ENCODE peak calls at places on chromosomes 1 and 21, in nine cellular contexts. One of them, this sample, is unnamed.

GRCh38 chr1:201214461-201214860 is 23.8 kb downstream of the IGFN1 start:
- DNase-seq in neural progenitor cell: peak
- DNase-seq in MM.1S: no peak
- DNase-seq in hepatocyte: no peak
- DNase-seq in GM23338: peak
- DNase-seq in GM23248: peak
- DNase-seq in DND-41: no peak
- DNase-seq in H9: peak
- DNase-seq in PC-9: no peak
- DNase-seq in this sample: no peak

GRCh38 chr1:10920063-10920626 is 92.3 kb upstream of the TARDBP start:
- DNase-seq in MM.1S: no peak
- DNase-seq in PC-9: no peak
- DNase-seq in GM23338: no peak
- DNase-seq in GM23248: no peak
- DNase-seq in H9: no peak
- DNase-seq in hepatocyte: no peak
- DNase-seq in neural progenitor cell: no peak
- DNase-seq in DND-41: no peak
- DNase-seq in this sample: no peak

GRCh38 chr1:156167536-156167935 is 14.2 kb downstream of the SEMA4A start:
- DNase-seq in H9: no peak
- DNase-seq in DND-41: no peak
- DNase-seq in MM.1S: no peak
- DNase-seq in GM23338: no peak
- DNase-seq in neural progenitor cell: no peak
- DNase-seq in GM23248: peak
- DNase-seq in PC-9: no peak
- DNase-seq in hepatocyte: no peak
- DNase-seq in this sample: no peak

GRCh38 chr1:41846595-41846994 is 72.1 kb downstream of the HIVEP3 start:
- DNase-seq in MM.1S: no peak
- DNase-seq in GM23248: peak
- DNase-seq in PC-9: no peak
- DNase-seq in hepatocyte: no peak
- DNase-seq in H9: no peak
- DNase-seq in DND-41: no peak
- DNase-seq in neural progenitor cell: no peak
- DNase-seq in GM23338: no peak
- DNase-seq in this sample: no peak

GRCh38 chr1:32239790-32240139 is 7.3 kb upstream of the FAM167B start:
- DNase-seq in MM.1S: no peak
- DNase-seq in PC-9: no peak
- DNase-seq in DND-41: no peak
- DNase-seq in hepatocyte: no peak
- DNase-seq in GM23248: no peak
- DNase-seq in H9: no peak
- DNase-seq in GM23338: no peak
- DNase-seq in neural progenitor cell: no peak
- DNase-seq in this sample: no peak

GRCh38 chr1:11765661-11766428 is 3.9 kb downstream of the C1orf167 start:
- DNase-seq in hepatocyte: peak
- DNase-seq in H9: no peak
- DNase-seq in neural progenitor cell: no peak
- DNase-seq in MM.1S: no peak
- DNase-seq in GM23248: no peak
- DNase-seq in DND-41: no peak
- DNase-seq in PC-9: no peak
- DNase-seq in GM23338: no peak
- DNase-seq in this sample: no peak

GRCh38 chr21:41548781-41549180 is 40.8 kb upstream of the TMPRSS2 start:
- DNase-seq in hepatocyte: no peak
- DNase-seq in H9: no peak
- DNase-seq in PC-9: no peak
- DNase-seq in GM23248: no peak
- DNase-seq in GM23338: no peak
- DNase-seq in neural progenitor cell: peak
- DNase-seq in DND-41: no peak
- DNase-seq in MM.1S: no peak
- DNase-seq in this sample: no peak

GRCh38 chr1:7406641-7407546 is 364.2 kb upstream of the VAMP3 start:
- DNase-seq in GM23338: no peak
- DNase-seq in GM23248: no peak
- DNase-seq in DND-41: no peak
- DNase-seq in PC-9: no peak
- DNase-seq in neural progenitor cell: no peak
- DNase-seq in hepatocyte: no peak
- DNase-seq in H9: peak
- DNase-seq in MM.1S: peak
- DNase-seq in this sample: no peak

GRCh38 chr1:155064109-155064812 is 721 bp downstream of the EFNA4 start:
- DNase-seq in PC-9: peak
- DNase-seq in H9: peak
- DNase-seq in MM.1S: peak
- DNase-seq in hepatocyte: peak
- DNase-seq in neural progenitor cell: peak
- DNase-seq in GM23338: peak
- DNase-seq in GM23248: peak
- DNase-seq in DND-41: peak
- DNase-seq in this sample: no peak

GRCh38 chr1:53057134-53057533 is 4.9 kb upstream of the PODN start:
- DNase-seq in MM.1S: no peak
- DNase-seq in GM23338: no peak
- DNase-seq in PC-9: no peak
- DNase-seq in neural progenitor cell: no peak
- DNase-seq in hepatocyte: no peak
- DNase-seq in GM23248: no peak
- DNase-seq in H9: no peak
- DNase-seq in DND-41: no peak
- DNase-seq in this sample: no peak

GRCh38 chr1:156945881-156946661 is 25.6 kb downstream of the LRRC71 start:
- DNase-seq in MM.1S: no peak
- DNase-seq in DND-41: no peak
- DNase-seq in hepatocyte: no peak
- DNase-seq in GM23248: peak
- DNase-seq in H9: no peak
- DNase-seq in PC-9: peak
- DNase-seq in GM23338: no peak
- DNase-seq in neural progenitor cell: no peak
- DNase-seq in this sample: no peak

GRCh38 chr1:8847990-8848389 is 30.5 kb downstream of the ENO1 start:
- DNase-seq in H9: no peak
- DNase-seq in neural progenitor cell: no peak
- DNase-seq in PC-9: peak
- DNase-seq in DND-41: peak
- DNase-seq in GM23338: no peak
- DNase-seq in MM.1S: peak
- DNase-seq in GM23248: no peak
- DNase-seq in hepatocyte: no peak
- DNase-seq in this sample: no peak

GRCh38 chr1:19239876-19240275 is 11.4 kb downstream of the EMC1 start:
- DNase-seq in H9: no peak
- DNase-seq in GM23248: no peak
- DNase-seq in neural progenitor cell: no peak
- DNase-seq in PC-9: no peak
- DNase-seq in MM.1S: no peak
- DNase-seq in hepatocyte: no peak
- DNase-seq in DND-41: no peak
- DNase-seq in GM23338: no peak
- DNase-seq in this sample: no peak

GRCh38 chr1:97308131-97308530 is 586.5 kb downstream of the PTBP2 start:
- DNase-seq in neural progenitor cell: no peak
- DNase-seq in H9: no peak
- DNase-seq in hepatocyte: no peak
- DNase-seq in PC-9: no peak
- DNase-seq in GM23248: peak
- DNase-seq in GM23338: no peak
- DNase-seq in MM.1S: no peak
- DNase-seq in DND-41: no peak
- DNase-seq in this sample: no peak

GRCh38 chr1:182143825-182144661 is 82.5 kb upstream of the ZNF648 start:
- DNase-seq in GM23248: peak
- DNase-seq in DND-41: peak
- DNase-seq in PC-9: peak
- DNase-seq in MM.1S: no peak
- DNase-seq in GM23338: no peak
- DNase-seq in hepatocyte: peak
- DNase-seq in neural progenitor cell: peak
- DNase-seq in H9: no peak
- DNase-seq in this sample: peak

DNA sequence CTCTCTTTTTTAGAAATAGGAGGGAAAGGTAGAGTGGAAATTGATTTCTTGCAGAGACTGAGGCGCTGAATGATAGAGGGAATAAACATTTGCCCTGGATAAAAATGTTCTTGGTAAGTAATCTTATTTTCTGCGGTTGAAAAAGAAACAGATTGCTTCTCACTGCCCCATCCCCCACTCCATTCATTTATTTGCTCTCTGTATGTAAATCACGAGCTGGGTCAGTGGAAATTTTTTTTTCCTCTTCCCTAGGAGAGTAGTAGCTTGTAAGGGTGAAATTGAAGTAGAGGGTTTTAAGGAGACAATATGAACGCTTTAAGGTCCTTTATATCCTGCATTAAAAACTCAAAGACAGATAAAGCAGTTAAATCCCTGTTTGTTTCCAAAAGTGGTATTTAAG is 1.4 kb upstream of the BRINP3 start:
- DNase-seq in GM23338: peak
- DNase-seq in H9: no peak
- DNase-seq in DND-41: no peak
- DNase-seq in hepatocyte: peak
- DNase-seq in MM.1S: no peak
- DNase-seq in PC-9: no peak
- DNase-seq in neural progenitor cell: peak
- DNase-seq in GM23248: no peak
- DNase-seq in this sample: no peak
- H2AFZ ChIP-seq in GM23338: peak
- H2AFZ ChIP-seq in H9: no peak
- H2AFZ ChIP-seq in DND-41: no peak
- H2AFZ ChIP-seq in hepatocyte: peak
- H2AFZ ChIP-seq in MM.1S: peak
- H2AFZ ChIP-seq in PC-9: peak
- H2AFZ ChIP-seq in neural progenitor cell: peak
- H2AFZ ChIP-seq in GM23248: peak
- H2AFZ ChIP-seq in this sample: no peak

DNA sequence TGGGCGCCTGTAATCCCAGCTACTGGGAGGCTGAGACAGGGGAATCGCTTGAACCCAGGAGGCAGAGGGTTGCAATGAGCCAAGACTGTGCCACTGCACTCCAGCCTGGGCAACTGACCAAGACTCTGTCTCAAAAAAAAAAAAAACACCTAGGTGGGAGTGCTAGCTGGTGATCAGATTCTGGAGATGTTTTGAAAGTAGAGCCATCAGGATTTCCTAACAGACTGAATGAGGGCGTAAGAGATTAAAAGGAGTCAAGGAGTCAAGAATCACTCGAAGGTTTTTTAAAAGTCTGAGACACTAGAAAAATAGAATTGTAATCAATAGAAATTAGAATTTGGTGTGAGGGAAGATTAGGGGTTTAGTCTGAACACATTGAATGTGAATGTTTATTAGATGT is 73.8 kb downstream of the HSF2BP start:
- DNase-seq in PC-9: no peak
- DNase-seq in GM23338: no peak
- DNase-seq in DND-41: no peak
- DNase-seq in neural progenitor cell: no peak
- DNase-seq in hepatocyte: no peak
- DNase-seq in H9: no peak
- DNase-seq in MM.1S: no peak
- DNase-seq in GM23248: no peak
- DNase-seq in this sample: no peak
- H2AFZ ChIP-seq in PC-9: no peak
- H2AFZ ChIP-seq in GM23338: no peak
- H2AFZ ChIP-seq in DND-41: no peak
- H2AFZ ChIP-seq in neural progenitor cell: no peak
- H2AFZ ChIP-seq in hepatocyte: no peak
- H2AFZ ChIP-seq in H9: no peak
- H2AFZ ChIP-seq in MM.1S: no peak
- H2AFZ ChIP-seq in GM23248: no peak
- H2AFZ ChIP-seq in this sample: no peak

DNA sequence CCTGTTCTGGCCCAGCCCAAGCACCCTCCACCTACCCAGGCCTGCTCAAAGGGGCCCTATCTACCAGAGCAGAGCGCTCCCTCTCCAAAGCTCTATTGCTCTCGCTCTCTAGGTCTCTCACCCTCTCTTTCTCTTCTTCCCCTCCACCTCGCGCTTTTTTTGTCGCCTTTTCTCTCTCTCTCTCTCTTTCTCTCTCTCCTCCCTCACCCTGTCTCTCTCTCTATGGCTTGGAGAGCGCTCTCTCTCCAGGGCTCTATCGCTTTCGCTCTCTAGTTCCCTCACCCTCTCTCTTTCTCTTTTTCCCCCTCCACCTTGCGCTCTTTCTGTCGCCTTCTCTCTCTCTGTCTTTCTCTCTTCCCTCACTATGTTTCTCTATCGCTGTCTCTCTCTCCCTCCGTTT is 3.4 kb upstream of the ZNF678 start:
- DNase-seq in hepatocyte: no peak
- DNase-seq in neural progenitor cell: no peak
- DNase-seq in DND-41: no peak
- DNase-seq in H9: no peak
- DNase-seq in GM23248: no peak
- DNase-seq in MM.1S: no peak
- DNase-seq in PC-9: no peak
- DNase-seq in GM23338: no peak
- DNase-seq in this sample: no peak
- H2AFZ ChIP-seq in hepatocyte: no peak
- H2AFZ ChIP-seq in neural progenitor cell: no peak
- H2AFZ ChIP-seq in DND-41: no peak
- H2AFZ ChIP-seq in H9: no peak
- H2AFZ ChIP-seq in GM23248: no peak
- H2AFZ ChIP-seq in MM.1S: no peak
- H2AFZ ChIP-seq in PC-9: no peak
- H2AFZ ChIP-seq in GM23338: peak
- H2AFZ ChIP-seq in this sample: no peak

GRCh38 chr1:224331824-224332223 is 1.9 kb upstream of the NVL start:
- DNase-seq in hepatocyte: no peak
- DNase-seq in GM23338: no peak
- DNase-seq in neural progenitor cell: no peak
- DNase-seq in DND-41: no peak
- DNase-seq in GM23248: no peak
- DNase-seq in MM.1S: no peak
- DNase-seq in PC-9: no peak
- DNase-seq in H9: no peak
- DNase-seq in this sample: no peak

GRCh38 chr1:224329842-224330753 is at the start of gene NVL:
- DNase-seq in GM23338: peak
- DNase-seq in DND-41: peak
- DNase-seq in H9: peak
- DNase-seq in MM.1S: peak
- DNase-seq in GM23248: peak
- DNase-seq in PC-9: peak
- DNase-seq in hepatocyte: peak
- DNase-seq in neural progenitor cell: peak
- DNase-seq in this sample: peak

GRCh38 chr1:224333939-224334701 is 4.1 kb upstream of the NVL start:
- DNase-seq in GM23248: peak
- DNase-seq in MM.1S: no peak
- DNase-seq in GM23338: no peak
- DNase-seq in PC-9: no peak
- DNase-seq in H9: no peak
- DNase-seq in hepatocyte: no peak
- DNase-seq in DND-41: no peak
- DNase-seq in neural progenitor cell: no peak
- DNase-seq in this sample: no peak

GRCh38 chr1:224331326-224331725 is 1.4 kb upstream of the NVL start:
- DNase-seq in GM23248: no peak
- DNase-seq in neural progenitor cell: no peak
- DNase-seq in DND-41: no peak
- DNase-seq in H9: no peak
- DNase-seq in PC-9: no peak
- DNase-seq in MM.1S: no peak
- DNase-seq in hepatocyte: no peak
- DNase-seq in GM23338: no peak
- DNase-seq in this sample: no peak

GRCh38 chr1:224333309-224333926 is 3.4 kb upstream of the NVL start:
- DNase-seq in hepatocyte: peak
- DNase-seq in GM23338: peak
- DNase-seq in DND-41: peak
- DNase-seq in MM.1S: peak
- DNase-seq in PC-9: peak
- DNase-seq in GM23248: peak
- DNase-seq in neural progenitor cell: peak
- DNase-seq in H9: no peak
- DNase-seq in this sample: no peak
- H2AFZ ChIP-seq in hepatocyte: no peak
- H2AFZ ChIP-seq in GM23338: no peak
- H2AFZ ChIP-seq in DND-41: peak
- H2AFZ ChIP-seq in MM.1S: peak
- H2AFZ ChIP-seq in PC-9: no peak
- H2AFZ ChIP-seq in GM23248: peak
- H2AFZ ChIP-seq in neural progenitor cell: no peak
- H2AFZ ChIP-seq in H9: no peak
- H2AFZ ChIP-seq in this sample: no peak

This sample was measured in keratinocyte.